ENCODE peak calls at places on chromosomes 3 and 15, in seven cellular contexts. O, J, N, Q, Z, I and V are unnamed samples.
A peak's percentile ranks its signal among the peaks of the same experiment; 100 is the strongest.

GRCh38 chr15:55289011-55289572 is 521 bp downstream of the RAB27A start:
- DNase-seq in N (peak; percentile 31), Q (peak; percentile 21), J (no peak), O (peak; percentile 34), Z (peak; percentile 30), I (no peak), V (peak; percentile 17)

GRCh38 chr15:50257924-50258323 is 7.6 kb downstream of the HDC start:
- DNase-seq in Q (no peak), N (no peak), I (no peak), Z (no peak), J (no peak), O (no peak), V (no peak)

GRCh38 chr3:32443471-32443870 is 51.8 kb downstream of the CMTM7 start:
- DNase-seq in Q (no peak), Z (no peak), O (no peak), I (peak; percentile 74), J (no peak), N (no peak), V (no peak)

GRCh38 chr3:113764698-113765097 is 17.9 kb downstream of the ATP6V1A start:
- DNase-seq in N (no peak), O (no peak), Z (no peak), I (no peak), Q (no peak), J (no peak), V (no peak)

GRCh38 chr15:38941399-38941953 is 376.9 kb upstream of the RASGRP1 start:
- DNase-seq in O (no peak), J (no peak), I (no peak), Q (no peak), N (no peak), Z (no peak), V (no peak)

GRCh38 chr15:91021516-91022074 is 799 bp downstream of the VPS33B start:
- DNase-seq in Z (no peak), I (peak; percentile 4), J (peak; percentile 9), N (no peak), Q (peak; percentile 5), O (no peak), V (no peak)

GRCh38 chr15:98147415-98147814 is 186.9 kb downstream of the ARRDC4 start:
- DNase-seq in I (no peak), J (no peak), Q (no peak), N (no peak), O (no peak), Z (no peak), V (no peak)

GRCh38 chr3:70120360-70120966 is 120.9 kb downstream of the SAMMSON start:
- DNase-seq in Q (peak; percentile 65), J (peak; percentile 23), O (peak; percentile 77), Z (peak; percentile 30), N (peak; percentile 79), I (peak; percentile 25), V (no peak)

GRCh38 chr15:75107905-75108838 is 84.8 kb downstream of the PPCDC start:
- DNase-seq in Q (peak; percentile 27), I (peak; percentile 81), Z (peak; percentile 46), J (no peak), N (peak; percentile 70), O (no peak), V (no peak)

GRCh38 chr15:41557673-41558399 is 1.2 kb upstream of the TYRO3 start:
- DNase-seq in Z (peak; percentile 69), J (no peak), O (peak; percentile 65), I (no peak), Q (peak; percentile 47), N (peak; percentile 60), V (peak; percentile 67)

GRCh38 chr15:61049934-61050333 is 179.2 kb downstream of the RORA start:
- DNase-seq in J (no peak), Q (peak; percentile 24), N (no peak), Z (no peak), O (no peak), I (no peak), V (no peak)

DNA sequence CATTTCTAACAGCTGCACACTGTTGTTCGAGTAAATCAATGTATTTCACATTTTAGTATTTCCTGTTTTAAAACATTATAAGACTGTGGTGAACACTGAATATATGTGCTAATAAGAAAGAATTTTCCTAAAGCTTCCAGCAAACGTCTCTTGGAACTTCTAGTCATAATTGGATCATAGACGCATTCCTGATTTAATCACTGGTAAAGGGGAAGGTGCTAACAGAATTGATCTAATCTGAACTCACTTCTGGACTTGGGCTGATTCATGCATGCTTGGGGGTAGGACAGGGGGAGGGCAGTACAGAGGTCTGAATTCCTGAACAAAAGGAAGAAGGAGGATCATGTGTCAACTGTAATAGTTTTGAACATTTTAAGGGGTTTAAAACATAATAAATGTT is 7.3 kb upstream of the LEKR1 start:
- DNase-seq in Q (no peak), I (peak; percentile 77), N (no peak), J (no peak), O (no peak), Z (no peak), V (no peak)
- H3K4me1 ChIP-seq in Q (peaks cover 9% of the 10 kb centered on the region), I (peaks cover 45% of the 10 kb centered on the region), N (peaks cover 21% of the 10 kb centered on the region), J (peaks cover 18% of the 10 kb centered on the region), O (peaks cover 3% of the 10 kb centered on the region), Z (peaks cover 18% of the 10 kb centered on the region), V (peaks cover 9% of the 10 kb centered on the region)

DNA sequence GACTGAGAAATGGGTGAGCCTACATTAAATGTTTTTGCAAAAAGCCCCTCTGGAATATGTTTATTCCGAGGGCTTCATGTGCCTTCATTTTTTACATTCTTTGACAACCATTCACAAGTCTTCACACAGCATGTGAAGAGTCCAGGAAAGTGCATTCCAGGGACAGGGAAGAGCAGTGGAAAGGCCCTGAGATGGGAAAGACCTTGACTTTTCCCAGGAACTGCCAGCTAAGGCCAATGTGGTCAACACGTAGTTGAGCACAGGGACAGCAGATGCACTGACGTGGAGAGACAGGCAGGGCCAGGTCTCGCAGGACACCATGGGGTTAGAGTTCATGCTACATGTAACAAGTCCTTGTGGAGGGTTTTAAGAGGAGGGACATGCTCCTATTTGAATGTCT is 21.7 kb downstream of the SSR3 start:
- DNase-seq in N (no peak), Q (peak; percentile 32), I (no peak), Z (no peak), J (no peak), O (no peak), V (no peak)
- H3K27ac ChIP-seq in N (peak overlapping the region; percentile 76), Q (no peak overlapping the region), I (no peak overlapping the region), Z (no peak overlapping the region), J (no peak overlapping the region), O (no peak overlapping the region), V (no peak overlapping the region)

GRCh38 chr15:73293773-73294172 is 75.0 kb downstream of the HCN4 start:
- DNase-seq in N (no peak), I (no peak), J (no peak), Z (no peak), O (no peak), Q (peak; percentile 59), V (no peak)
- H3K36me3 ChIP-seq in N (no peaks in the 10 kb centered on the region), I (no peaks in the 10 kb centered on the region), J (no peaks in the 10 kb centered on the region), Z (no peaks in the 10 kb centered on the region), O (peaks cover 7% of the 10 kb centered on the region), Q (peaks cover 5% of the 10 kb centered on the region), V (no peaks in the 10 kb centered on the region)

GRCh38 chr3:120144267-120144666 is 50.0 kb upstream of the GSK3B start:
- DNase-seq in Z (no peak), J (no peak), I (peak; percentile 58), Q (peak; percentile 39), N (no peak), O (peak; percentile 72), V (no peak)
- H3K4me1 ChIP-seq in Z (peaks cover 10% of the 10 kb centered on the region), J (peaks cover 21% of the 10 kb centered on the region), I (peaks cover 52% of the 10 kb centered on the region), Q (peaks cover 60% of the 10 kb centered on the region), N (peaks cover 5% of the 10 kb centered on the region), O (no peaks in the 10 kb centered on the region), V (no peaks in the 10 kb centered on the region)

GRCh38 chr15:73899197-73900128 is 26.1 kb downstream of the TBC1D21 start:
- DNase-seq in Z (no peak), J (no peak), Q (no peak), O (no peak), N (no peak), I (no peak), V (no peak)
- H3K27ac ChIP-seq in Z (no peak overlapping the region), J (no peak overlapping the region), Q (no peak overlapping the region), O (no peak overlapping the region), N (no peak overlapping the region), I (no peak overlapping the region), V (no peak overlapping the region)

GRCh38 chr15:65598468-65598867 is 12.5 kb downstream of the INTS14 start:
- DNase-seq in O (no peak), Z (no peak), J (no peak), I (no peak), Q (no peak), N (no peak), V (no peak)

GRCh38 chr15:65599677-65600076 is 11.3 kb downstream of the INTS14 start:
- DNase-seq in N (no peak), Z (no peak), I (no peak), O (no peak), Q (no peak), J (no peak), V (no peak)

DNA sequence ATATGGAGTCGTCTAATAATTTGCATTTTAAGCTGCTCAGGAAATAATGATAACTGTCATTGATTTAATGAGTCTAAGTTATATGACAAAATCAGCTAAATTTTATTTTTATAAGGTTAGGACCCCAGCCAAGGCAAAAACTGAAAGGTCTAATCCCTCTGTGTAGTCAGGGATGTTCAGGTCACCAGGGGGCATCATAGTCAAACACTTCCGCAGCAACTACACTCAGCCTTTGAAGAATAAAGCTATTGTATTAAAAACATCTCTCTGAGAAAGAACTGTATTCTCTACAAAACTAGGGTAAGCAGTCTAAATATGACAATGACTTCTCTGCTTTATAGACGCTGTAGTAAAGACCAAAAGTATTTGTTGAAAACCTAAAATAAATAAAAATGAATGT is 15.0 kb downstream of the INTS14 start:
- DNase-seq in Q (peak; percentile 67), O (no peak), N (no peak), J (no peak), I (no peak), Z (peak; percentile 15), V (no peak)
- H3K36me3 ChIP-seq in Q (peaks cover 79% of the 10 kb centered on the region), O (peaks cover 55% of the 10 kb centered on the region), N (no peaks in the 10 kb centered on the region), J (no peaks in the 10 kb centered on the region), I (peaks cover 28% of the 10 kb centered on the region), Z (peaks cover 45% of the 10 kb centered on the region), V (peaks cover 60% of the 10 kb centered on the region)

GRCh38 chr3:141499304-141499703 is 12.5 kb downstream of the RASA2 start:
- DNase-seq in Q (no peak), J (no peak), Z (no peak), I (no peak), O (no peak), N (no peak), V (no peak)
- H3K4me1 ChIP-seq in Q (peaks cover 36% of the 10 kb centered on the region), J (peaks cover 27% of the 10 kb centered on the region), Z (peaks cover 82% of the 10 kb centered on the region), I (no peaks in the 10 kb centered on the region), O (no peaks in the 10 kb centered on the region), N (peaks cover 7% of the 10 kb centered on the region), V (peaks cover 84% of the 10 kb centered on the region)